ENCODE peak calls at places on chromosomes 2 and 18, in ten cellular contexts. One of them, this sample, is unnamed.

GRCh38 chr2:196758474-196759377 is 40.8 kb downstream of the GTF3C3 start:
- DNase-seq in tibial artery: no peak
- DNase-seq in OCI-LY7: peak
- DNase-seq in A549: no peak
- DNase-seq in HFF-Myc: no peak
- DNase-seq in retinal pigment epithelial cell: no peak
- DNase-seq in left ventricle myocardium inferior: no peak
- DNase-seq in GM23338: no peak
- DNase-seq in fibroblast of lung: peak
- DNase-seq in RWPE1: no peak
- DNase-seq in this sample: peak

GRCh38 chr2:120613742-120614481 is 121.8 kb upstream of the GLI2 start:
- DNase-seq in tibial artery: no peak
- DNase-seq in OCI-LY7: no peak
- DNase-seq in A549: no peak
- DNase-seq in HFF-Myc: peak
- DNase-seq in retinal pigment epithelial cell: no peak
- DNase-seq in left ventricle myocardium inferior: peak
- DNase-seq in GM23338: no peak
- DNase-seq in fibroblast of lung: peak
- DNase-seq in RWPE1: no peak
- DNase-seq in this sample: peak

GRCh38 chr2:100623033-100623715 is 60.4 kb downstream of the PDCL3 start:
- DNase-seq in tibial artery: no peak
- DNase-seq in OCI-LY7: no peak
- DNase-seq in A549: no peak
- DNase-seq in HFF-Myc: no peak
- DNase-seq in retinal pigment epithelial cell: no peak
- DNase-seq in left ventricle myocardium inferior: no peak
- DNase-seq in GM23338: no peak
- DNase-seq in fibroblast of lung: no peak
- DNase-seq in RWPE1: no peak
- DNase-seq in this sample: no peak

GRCh38 chr2:37639631-37640030 is 31.8 kb downstream of the CDC42EP3 start:
- DNase-seq in tibial artery: no peak
- DNase-seq in OCI-LY7: no peak
- DNase-seq in A549: no peak
- DNase-seq in HFF-Myc: no peak
- DNase-seq in retinal pigment epithelial cell: no peak
- DNase-seq in left ventricle myocardium inferior: no peak
- DNase-seq in GM23338: no peak
- DNase-seq in fibroblast of lung: no peak
- DNase-seq in RWPE1: no peak
- DNase-seq in this sample: no peak

GRCh38 chr18:33557706-33558105 is 20.3 kb upstream of the ASXL3 start:
- DNase-seq in tibial artery: no peak
- DNase-seq in OCI-LY7: no peak
- DNase-seq in A549: no peak
- DNase-seq in HFF-Myc: no peak
- DNase-seq in retinal pigment epithelial cell: no peak
- DNase-seq in left ventricle myocardium inferior: no peak
- DNase-seq in GM23338: no peak
- DNase-seq in fibroblast of lung: no peak
- DNase-seq in RWPE1: no peak
- DNase-seq in this sample: no peak

GRCh38 chr2:61762292-61762691 is 91.6 kb downstream of the FAM161A start:
- DNase-seq in tibial artery: no peak
- DNase-seq in OCI-LY7: peak
- DNase-seq in A549: no peak
- DNase-seq in HFF-Myc: no peak
- DNase-seq in retinal pigment epithelial cell: peak
- DNase-seq in left ventricle myocardium inferior: no peak
- DNase-seq in GM23338: no peak
- DNase-seq in fibroblast of lung: no peak
- DNase-seq in RWPE1: no peak
- DNase-seq in this sample: no peak

GRCh38 chr2:65548571-65549261 is 116.3 kb upstream of the SPRED2 start:
- DNase-seq in tibial artery: no peak
- DNase-seq in OCI-LY7: no peak
- DNase-seq in A549: no peak
- DNase-seq in HFF-Myc: no peak
- DNase-seq in retinal pigment epithelial cell: no peak
- DNase-seq in left ventricle myocardium inferior: no peak
- DNase-seq in GM23338: no peak
- DNase-seq in fibroblast of lung: no peak
- DNase-seq in RWPE1: no peak
- DNase-seq in this sample: no peak

GRCh38 chr18:21680148-21680547 is 24.4 kb downstream of the ABHD3 start:
- DNase-seq in tibial artery: no peak
- DNase-seq in OCI-LY7: no peak
- DNase-seq in A549: no peak
- DNase-seq in HFF-Myc: no peak
- DNase-seq in retinal pigment epithelial cell: no peak
- DNase-seq in left ventricle myocardium inferior: no peak
- DNase-seq in GM23338: no peak
- DNase-seq in fibroblast of lung: no peak
- DNase-seq in RWPE1: no peak
- DNase-seq in this sample: no peak

GRCh38 chr2:168460561-168460960 is 4.5 kb downstream of the CERS6 start:
- DNase-seq in tibial artery: no peak
- DNase-seq in OCI-LY7: no peak
- DNase-seq in A549: no peak
- DNase-seq in HFF-Myc: no peak
- DNase-seq in retinal pigment epithelial cell: no peak
- DNase-seq in left ventricle myocardium inferior: no peak
- DNase-seq in GM23338: no peak
- DNase-seq in fibroblast of lung: no peak
- DNase-seq in RWPE1: no peak
- DNase-seq in this sample: no peak

GRCh38 chr2:168246483-168247340 is 683 bp downstream of the STK39 start:
- DNase-seq in tibial artery: peak
- DNase-seq in OCI-LY7: peak
- DNase-seq in A549: peak
- DNase-seq in HFF-Myc: no peak
- DNase-seq in retinal pigment epithelial cell: no peak
- DNase-seq in left ventricle myocardium inferior: peak
- DNase-seq in GM23338: peak
- DNase-seq in fibroblast of lung: peak
- DNase-seq in RWPE1: peak
- DNase-seq in this sample: no peak

GRCh38 chr2:73896362-73897239 is 3.8 kb downstream of the ACTG2 start:
- DNase-seq in tibial artery: no peak
- DNase-seq in OCI-LY7: no peak
- DNase-seq in A549: no peak
- DNase-seq in HFF-Myc: peak
- DNase-seq in retinal pigment epithelial cell: no peak
- DNase-seq in left ventricle myocardium inferior: no peak
- DNase-seq in GM23338: peak
- DNase-seq in fibroblast of lung: peak
- DNase-seq in RWPE1: no peak
- DNase-seq in this sample: peak

GRCh38 chr2:120525056-120526046 is 179.4 kb downstream of the INHBB start:
- DNase-seq in tibial artery: no peak
- DNase-seq in OCI-LY7: no peak
- DNase-seq in A549: no peak
- DNase-seq in HFF-Myc: no peak
- DNase-seq in retinal pigment epithelial cell: no peak
- DNase-seq in left ventricle myocardium inferior: no peak
- DNase-seq in GM23338: no peak
- DNase-seq in fibroblast of lung: no peak
- DNase-seq in RWPE1: peak
- DNase-seq in this sample: no peak

GRCh38 chr2:223357076-223357475 is 245.1 kb downstream of the SCG2 start:
- DNase-seq in tibial artery: no peak
- DNase-seq in OCI-LY7: no peak
- DNase-seq in A549: no peak
- DNase-seq in HFF-Myc: no peak
- DNase-seq in retinal pigment epithelial cell: no peak
- DNase-seq in left ventricle myocardium inferior: no peak
- DNase-seq in GM23338: no peak
- DNase-seq in fibroblast of lung: no peak
- DNase-seq in RWPE1: no peak
- DNase-seq in this sample: no peak

GRCh38 chr2:101617188-101617587 is 80.3 kb upstream of the MAP4K4 start:
- DNase-seq in tibial artery: no peak
- DNase-seq in OCI-LY7: no peak
- DNase-seq in A549: no peak
- DNase-seq in HFF-Myc: peak
- DNase-seq in retinal pigment epithelial cell: peak
- DNase-seq in left ventricle myocardium inferior: no peak
- DNase-seq in GM23338: no peak
- DNase-seq in fibroblast of lung: peak
- DNase-seq in RWPE1: no peak
- DNase-seq in this sample: no peak

GRCh38 chr18:38867680-38868079 is 1302.1 kb upstream of the CELF4 start:
- DNase-seq in tibial artery: no peak
- DNase-seq in OCI-LY7: no peak
- DNase-seq in A549: no peak
- DNase-seq in HFF-Myc: no peak
- DNase-seq in retinal pigment epithelial cell: no peak
- DNase-seq in left ventricle myocardium inferior: no peak
- DNase-seq in GM23338: peak
- DNase-seq in fibroblast of lung: no peak
- DNase-seq in RWPE1: no peak
- DNase-seq in this sample: no peak

GRCh38 chr18:65057439-65058083 is 693.3 kb upstream of the CDH7 start:
- DNase-seq in tibial artery: no peak
- DNase-seq in OCI-LY7: no peak
- DNase-seq in A549: no peak
- DNase-seq in HFF-Myc: no peak
- DNase-seq in retinal pigment epithelial cell: no peak
- DNase-seq in left ventricle myocardium inferior: no peak
- DNase-seq in GM23338: no peak
- DNase-seq in fibroblast of lung: no peak
- DNase-seq in RWPE1: no peak
- DNase-seq in this sample: no peak

GRCh38 chr2:191318729-191319078 is 73.5 kb downstream of the MYO1B start:
- DNase-seq in tibial artery: no peak
- DNase-seq in OCI-LY7: no peak
- DNase-seq in A549: peak
- DNase-seq in HFF-Myc: peak
- DNase-seq in retinal pigment epithelial cell: no peak
- DNase-seq in left ventricle myocardium inferior: no peak
- DNase-seq in GM23338: peak
- DNase-seq in fibroblast of lung: peak
- DNase-seq in RWPE1: peak
- DNase-seq in this sample: no peak

GRCh38 chr18:41753826-41754225 is 201.2 kb upstream of the PIK3C3 start:
- DNase-seq in tibial artery: no peak
- DNase-seq in OCI-LY7: no peak
- DNase-seq in A549: no peak
- DNase-seq in HFF-Myc: no peak
- DNase-seq in retinal pigment epithelial cell: no peak
- DNase-seq in left ventricle myocardium inferior: no peak
- DNase-seq in GM23338: no peak
- DNase-seq in fibroblast of lung: no peak
- DNase-seq in RWPE1: no peak
- DNase-seq in this sample: no peak

GRCh38 chr2:5975406-5975805 is 283.2 kb downstream of the SOX11 start:
- DNase-seq in tibial artery: no peak
- DNase-seq in OCI-LY7: no peak
- DNase-seq in A549: no peak
- DNase-seq in HFF-Myc: no peak
- DNase-seq in retinal pigment epithelial cell: no peak
- DNase-seq in left ventricle myocardium inferior: no peak
- DNase-seq in GM23338: no peak
- DNase-seq in fibroblast of lung: no peak
- DNase-seq in RWPE1: no peak
- DNase-seq in this sample: no peak
- TF ChIP-seq CTCF in tibial artery: no peak
- TF ChIP-seq CTCF in OCI-LY7: no peak
- TF ChIP-seq CTCF in A549: no peak
- TF ChIP-seq CTCF in HFF-Myc: no peak
- TF ChIP-seq CTCF in retinal pigment epithelial cell: no peak
- TF ChIP-seq CTCF in left ventricle myocardium inferior: no peak
- TF ChIP-seq CTCF in GM23338: no peak
- TF ChIP-seq CTCF in fibroblast of lung: no peak
- TF ChIP-seq CTCF in RWPE1: no peak
- TF ChIP-seq CTCF in this sample: no peak

GRCh38 chr2:3849213-3849612 is 145.8 kb downstream of the DCDC2C start:
- DNase-seq in tibial artery: no peak
- DNase-seq in OCI-LY7: no peak
- DNase-seq in A549: no peak
- DNase-seq in HFF-Myc: no peak
- DNase-seq in retinal pigment epithelial cell: no peak
- DNase-seq in left ventricle myocardium inferior: no peak
- DNase-seq in GM23338: no peak
- DNase-seq in fibroblast of lung: no peak
- DNase-seq in RWPE1: no peak
- DNase-seq in this sample: no peak
- TF ChIP-seq CTCF in tibial artery: no peak
- TF ChIP-seq CTCF in OCI-LY7: no peak
- TF ChIP-seq CTCF in A549: no peak
- TF ChIP-seq CTCF in HFF-Myc: no peak
- TF ChIP-seq CTCF in retinal pigment epithelial cell: no peak
- TF ChIP-seq CTCF in left ventricle myocardium inferior: no peak
- TF ChIP-seq CTCF in GM23338: no peak
- TF ChIP-seq CTCF in fibroblast of lung: no peak
- TF ChIP-seq CTCF in RWPE1: no peak
- TF ChIP-seq CTCF in this sample: no peak

GRCh38 chr2:71277536-71278103 is 50.7 kb upstream of the PAIP2B start:
- DNase-seq in tibial artery: no peak
- DNase-seq in OCI-LY7: peak
- DNase-seq in A549: peak
- DNase-seq in HFF-Myc: no peak
- DNase-seq in retinal pigment epithelial cell: no peak
- DNase-seq in left ventricle myocardium inferior: peak
- DNase-seq in GM23338: peak
- DNase-seq in fibroblast of lung: no peak
- DNase-seq in RWPE1: peak
- DNase-seq in this sample: no peak
- TF ChIP-seq CTCF in tibial artery: peak
- TF ChIP-seq CTCF in OCI-LY7: peak
- TF ChIP-seq CTCF in A549: peak
- TF ChIP-seq CTCF in HFF-Myc: peak
- TF ChIP-seq CTCF in retinal pigment epithelial cell: peak
- TF ChIP-seq CTCF in left ventricle myocardium inferior: peak
- TF ChIP-seq CTCF in GM23338: peak
- TF ChIP-seq CTCF in fibroblast of lung: peak
- TF ChIP-seq CTCF in RWPE1: peak
- TF ChIP-seq CTCF in this sample: peak

DNA sequence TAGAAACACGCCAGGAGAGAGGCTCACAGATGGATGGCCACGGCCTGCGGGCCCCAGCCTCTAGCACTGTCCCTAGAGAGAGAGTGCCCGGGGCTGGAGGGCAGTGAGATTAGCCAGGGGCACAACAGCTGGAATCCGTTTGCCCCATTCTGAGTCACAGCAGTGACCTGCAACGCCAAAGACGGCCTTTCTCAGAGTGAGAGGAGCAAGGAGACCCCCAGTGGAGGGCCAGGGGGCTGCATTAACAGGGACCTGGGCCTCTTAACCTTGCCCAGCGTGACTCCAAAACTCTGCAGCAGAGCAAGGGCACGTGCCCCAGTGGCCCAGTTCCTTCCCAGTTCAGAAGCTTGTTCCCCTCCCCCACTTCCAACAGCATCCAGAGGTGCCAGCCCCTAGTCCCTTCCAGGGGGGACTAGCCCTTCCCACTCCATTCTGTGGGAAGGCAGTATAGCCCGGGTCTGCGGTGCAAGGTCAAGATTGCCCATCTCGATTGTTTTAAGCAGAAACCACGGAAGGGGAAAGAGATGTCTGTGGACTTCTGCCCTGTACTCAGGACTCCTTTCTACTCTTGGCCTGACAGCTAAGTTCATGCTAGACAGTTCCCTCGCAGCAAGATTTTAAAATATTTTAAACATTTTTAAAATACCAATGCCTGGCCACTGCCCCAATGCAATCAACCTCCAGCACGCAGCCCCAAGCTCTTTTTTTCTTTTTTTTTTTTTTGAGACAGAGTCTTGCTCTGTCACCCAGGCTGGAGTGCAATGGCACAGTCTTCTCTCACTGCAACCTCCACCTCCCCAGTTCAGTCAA is 50.9 kb upstream of the BIN1 start:
- DNase-seq in tibial artery: no peak
- DNase-seq in OCI-LY7: peak
- DNase-seq in A549: no peak
- DNase-seq in HFF-Myc: no peak
- DNase-seq in retinal pigment epithelial cell: no peak
- DNase-seq in left ventricle myocardium inferior: no peak
- DNase-seq in GM23338: peak
- DNase-seq in fibroblast of lung: peak
- DNase-seq in RWPE1: no peak
- DNase-seq in this sample: no peak
- TF ChIP-seq CTCF in tibial artery: no peak
- TF ChIP-seq CTCF in OCI-LY7: peak
- TF ChIP-seq CTCF in A549: no peak
- TF ChIP-seq CTCF in HFF-Myc: no peak
- TF ChIP-seq CTCF in retinal pigment epithelial cell: peak
- TF ChIP-seq CTCF in left ventricle myocardium inferior: no peak
- TF ChIP-seq CTCF in GM23338: peak
- TF ChIP-seq CTCF in fibroblast of lung: no peak
- TF ChIP-seq CTCF in RWPE1: no peak
- TF ChIP-seq CTCF in this sample: peak